ENCODE peak calls at places on chromosomes 2 and 18, in five cellular contexts. One of them, this sample, is unnamed.

GRCh38 chr2:128145651-128146050 is 54.7 kb downstream of the UGGT1 start:
- DNase-seq in OCI-LY7: no peak
- DNase-seq in suprapubic skin: no peak
- DNase-seq in BJ: no peak
- DNase-seq in IMR-90: peak
- DNase-seq in this sample: no peak

GRCh38 chr2:88054300-88055048 is 1.1 kb downstream of the KRCC1 start:
- DNase-seq in OCI-LY7: peak
- DNase-seq in suprapubic skin: no peak
- DNase-seq in BJ: no peak
- DNase-seq in IMR-90: no peak
- DNase-seq in this sample: no peak

GRCh38 chr2:72931280-72931910 is 14.1 kb downstream of the EMX1 start:
- DNase-seq in OCI-LY7: no peak
- DNase-seq in suprapubic skin: peak
- DNase-seq in BJ: no peak
- DNase-seq in IMR-90: peak
- DNase-seq in this sample: peak

GRCh38 chr2:201246280-201246679 is 14.1 kb upstream of the CASP8 start:
- DNase-seq in OCI-LY7: no peak
- DNase-seq in suprapubic skin: no peak
- DNase-seq in BJ: no peak
- DNase-seq in IMR-90: no peak
- DNase-seq in this sample: no peak

GRCh38 chr2:220882507-220882906 is 689.6 kb downstream of the EPHA4 start:
- DNase-seq in OCI-LY7: no peak
- DNase-seq in suprapubic skin: no peak
- DNase-seq in BJ: no peak
- DNase-seq in IMR-90: no peak
- DNase-seq in this sample: no peak

GRCh38 chr2:235658371-235659174 is 164.7 kb downstream of the AGAP1 start:
- DNase-seq in OCI-LY7: no peak
- DNase-seq in suprapubic skin: no peak
- DNase-seq in BJ: no peak
- DNase-seq in IMR-90: no peak
- DNase-seq in this sample: no peak

GRCh38 chr2:110180036-110180435 is 24.8 kb downstream of the NPHP1 start:
- DNase-seq in OCI-LY7: no peak
- DNase-seq in suprapubic skin: no peak
- DNase-seq in BJ: no peak
- DNase-seq in IMR-90: no peak
- DNase-seq in this sample: no peak

GRCh38 chr2:223101340-223102039 is 49.5 kb downstream of the KCNE4 start:
- DNase-seq in OCI-LY7: peak
- DNase-seq in suprapubic skin: no peak
- DNase-seq in BJ: no peak
- DNase-seq in IMR-90: peak
- DNase-seq in this sample: no peak

GRCh38 chr2:41928593-41928992 is 119.2 kb upstream of the PKDCC start:
- DNase-seq in OCI-LY7: no peak
- DNase-seq in suprapubic skin: no peak
- DNase-seq in BJ: peak
- DNase-seq in IMR-90: peak
- DNase-seq in this sample: peak

GRCh38 chr2:48711343-48711742 is 44.2 kb downstream of the LHCGR start:
- DNase-seq in OCI-LY7: no peak
- DNase-seq in suprapubic skin: no peak
- DNase-seq in BJ: no peak
- DNase-seq in IMR-90: peak
- DNase-seq in this sample: no peak

GRCh38 chr2:146986161-146986560 is 858.7 kb upstream of the ACVR2A start:
- DNase-seq in OCI-LY7: no peak
- DNase-seq in suprapubic skin: no peak
- DNase-seq in BJ: no peak
- DNase-seq in IMR-90: no peak
- DNase-seq in this sample: peak

GRCh38 chr2:200615247-200615646 is 29.4 kb downstream of the AOX1 start:
- DNase-seq in OCI-LY7: no peak
- DNase-seq in suprapubic skin: no peak
- DNase-seq in BJ: no peak
- DNase-seq in IMR-90: peak
- DNase-seq in this sample: peak

GRCh38 chr2:215847056-215847455 is 166.3 kb downstream of the MREG start:
- DNase-seq in OCI-LY7: no peak
- DNase-seq in suprapubic skin: no peak
- DNase-seq in BJ: no peak
- DNase-seq in IMR-90: no peak
- DNase-seq in this sample: no peak

GRCh38 chr18:45109271-45109670 is 428.6 kb downstream of the SETBP1 start:
- DNase-seq in OCI-LY7: no peak
- DNase-seq in suprapubic skin: no peak
- DNase-seq in BJ: no peak
- DNase-seq in IMR-90: no peak
- DNase-seq in this sample: no peak

DNA sequence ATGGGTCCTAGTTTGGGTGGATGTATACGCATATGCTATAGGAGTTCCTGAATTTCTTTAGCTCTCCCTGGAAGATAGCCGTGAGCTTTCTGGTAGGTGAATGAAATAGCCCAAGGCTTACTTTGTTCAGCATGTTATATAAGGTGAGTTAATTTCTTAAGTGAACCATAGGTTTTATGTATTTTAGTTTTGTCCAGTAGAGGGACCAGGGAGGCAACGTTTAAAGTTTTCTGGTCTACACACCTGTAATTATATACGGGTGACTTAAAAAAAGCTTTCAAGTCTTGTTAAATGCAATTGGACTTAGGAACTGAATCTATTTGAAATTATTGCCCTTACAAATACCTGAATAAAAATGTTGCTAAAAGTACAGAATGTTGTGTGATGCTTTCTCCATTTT is 402.5 kb upstream of the DDX18 start:
- DNase-seq in OCI-LY7: no peak
- DNase-seq in suprapubic skin: no peak
- DNase-seq in BJ: no peak
- DNase-seq in IMR-90: no peak
- DNase-seq in this sample: no peak
- TF ChIP-seq CTCF in OCI-LY7: peak
- TF ChIP-seq CTCF in suprapubic skin: no peak
- TF ChIP-seq CTCF in BJ: no peak
- TF ChIP-seq CTCF in IMR-90: no peak
- TF ChIP-seq CTCF in this sample: no peak

DNA sequence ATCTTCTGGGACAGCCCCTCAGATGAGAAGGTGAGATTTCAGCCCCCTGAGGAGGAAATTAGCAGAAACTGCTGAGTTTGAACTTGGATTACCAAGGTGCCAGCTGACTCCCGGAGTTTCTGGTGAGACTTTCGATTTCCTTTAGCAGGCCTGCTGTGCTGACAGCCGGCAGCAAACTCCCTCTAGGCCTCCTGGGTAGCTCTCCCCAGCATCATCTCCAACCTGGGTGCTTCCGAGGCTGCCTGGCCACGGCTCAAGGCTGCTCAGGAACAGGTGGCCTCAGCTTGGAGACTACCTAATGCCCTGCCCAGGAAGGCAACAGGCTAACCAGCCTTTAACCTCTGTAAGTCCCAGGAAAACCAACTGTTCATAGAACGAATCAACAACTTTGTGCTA is 16.4 kb downstream of the SDC1 start:
- DNase-seq in OCI-LY7: peak
- DNase-seq in suprapubic skin: no peak
- DNase-seq in BJ: no peak
- DNase-seq in IMR-90: no peak
- DNase-seq in this sample: no peak
- H3K4me3 ChIP-seq in OCI-LY7: no peak
- H3K4me3 ChIP-seq in suprapubic skin: no peak
- H3K4me3 ChIP-seq in BJ: no peak
- H3K4me3 ChIP-seq in IMR-90: no peak
- H3K4me3 ChIP-seq in this sample: no peak

GRCh38 chr2:54503192-54503591 is 47.1 kb downstream of the SPTBN1 start:
- DNase-seq in OCI-LY7: peak
- DNase-seq in suprapubic skin: no peak
- DNase-seq in BJ: no peak
- DNase-seq in IMR-90: peak
- DNase-seq in this sample: peak
- TF ChIP-seq CTCF in OCI-LY7: peak
- TF ChIP-seq CTCF in suprapubic skin: no peak
- TF ChIP-seq CTCF in BJ: peak
- TF ChIP-seq CTCF in IMR-90: peak
- TF ChIP-seq CTCF in this sample: peak

GRCh38 chr2:232593931-232594330 is 39.5 kb upstream of the EFHD1 start:
- DNase-seq in OCI-LY7: no peak
- DNase-seq in suprapubic skin: no peak
- DNase-seq in BJ: no peak
- DNase-seq in IMR-90: no peak
- DNase-seq in this sample: no peak

GRCh38 chr2:232588031-232588430 is 37.5 kb downstream of the EIF4E2 start:
- DNase-seq in OCI-LY7: no peak
- DNase-seq in suprapubic skin: no peak
- DNase-seq in BJ: no peak
- DNase-seq in IMR-90: no peak
- DNase-seq in this sample: no peak

GRCh38 chr2:232597362-232598079 is 35.9 kb upstream of the EFHD1 start:
- DNase-seq in OCI-LY7: no peak
- DNase-seq in suprapubic skin: no peak
- DNase-seq in BJ: no peak
- DNase-seq in IMR-90: no peak
- DNase-seq in this sample: no peak

GRCh38 chr2:232588680-232589585 is 38.4 kb downstream of the EIF4E2 start:
- DNase-seq in OCI-LY7: no peak
- DNase-seq in suprapubic skin: no peak
- DNase-seq in BJ: peak
- DNase-seq in IMR-90: peak
- DNase-seq in this sample: peak

DNA sequence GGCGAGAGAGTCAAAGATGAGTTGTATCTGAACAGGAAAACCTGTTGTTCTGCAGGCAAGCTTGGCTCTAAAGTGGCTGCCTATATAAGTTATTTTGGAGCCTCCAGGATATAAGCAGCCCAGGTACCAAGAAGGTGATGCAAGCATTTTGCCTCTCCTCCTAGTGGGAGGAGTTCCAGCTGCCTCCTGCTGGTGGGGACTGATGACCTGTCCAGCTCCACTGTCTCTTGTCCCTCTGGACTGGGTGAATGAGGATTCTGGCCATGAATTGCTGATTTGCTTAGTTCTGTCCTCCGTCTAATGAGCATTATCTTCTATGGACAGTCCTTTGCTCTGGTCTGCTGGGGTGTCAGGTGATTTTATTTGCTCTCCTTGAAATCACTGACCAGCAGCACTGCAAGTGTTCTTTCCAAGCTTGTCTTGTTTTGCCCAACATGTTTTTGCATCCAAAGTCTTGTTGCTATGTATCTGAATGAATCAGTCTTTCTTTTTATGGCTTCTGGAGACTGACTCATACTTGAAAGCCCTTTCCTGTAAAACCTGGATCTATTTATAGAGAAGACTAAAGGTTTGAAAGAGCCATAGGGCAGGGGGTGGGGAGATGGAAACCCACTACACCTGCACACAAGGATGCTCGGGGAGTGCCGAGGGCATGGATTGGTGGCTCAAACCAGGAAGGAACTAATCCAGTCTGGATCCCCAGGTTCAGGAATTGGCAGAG is 40.6 kb upstream of the EFHD1 start:
- DNase-seq in OCI-LY7: no peak
- DNase-seq in suprapubic skin: no peak
- DNase-seq in BJ: peak
- DNase-seq in IMR-90: peak
- DNase-seq in this sample: peak
- H3K4me3 ChIP-seq in OCI-LY7: no peak
- H3K4me3 ChIP-seq in suprapubic skin: no peak
- H3K4me3 ChIP-seq in BJ: no peak
- H3K4me3 ChIP-seq in IMR-90: no peak
- H3K4me3 ChIP-seq in this sample: no peak

GRCh38 chr18:56652802-56653201 is 1.6 kb downstream of the WDR7 start:
- DNase-seq in OCI-LY7: no peak
- DNase-seq in suprapubic skin: no peak
- DNase-seq in BJ: no peak
- DNase-seq in IMR-90: no peak
- DNase-seq in this sample: no peak

GRCh38 chr18:56651771-56652092 is 573 bp downstream of the WDR7 start:
- DNase-seq in OCI-LY7: no peak
- DNase-seq in suprapubic skin: no peak
- DNase-seq in BJ: no peak
- DNase-seq in IMR-90: no peak
- DNase-seq in this sample: no peak

GRCh38 chr18:56648307-56648706 is 2.9 kb upstream of the WDR7 start:
- DNase-seq in OCI-LY7: no peak
- DNase-seq in suprapubic skin: no peak
- DNase-seq in BJ: no peak
- DNase-seq in IMR-90: no peak
- DNase-seq in this sample: no peak

GRCh38 chr18:56650056-56650455 is 1.1 kb upstream of the WDR7 start:
- DNase-seq in OCI-LY7: no peak
- DNase-seq in suprapubic skin: no peak
- DNase-seq in BJ: no peak
- DNase-seq in IMR-90: peak
- DNase-seq in this sample: peak

GRCh38 chr18:56650944-56651770 is at the start of gene WDR7:
- DNase-seq in OCI-LY7: peak
- DNase-seq in suprapubic skin: peak
- DNase-seq in BJ: peak
- DNase-seq in IMR-90: peak
- DNase-seq in this sample: peak
- TF ChIP-seq CTCF in OCI-LY7: no peak
- TF ChIP-seq CTCF in suprapubic skin: no peak
- TF ChIP-seq CTCF in BJ: no peak
- TF ChIP-seq CTCF in IMR-90: no peak
- TF ChIP-seq CTCF in this sample: no peak

GRCh38 chr18:33579868-33580205 is 1.8 kb downstream of the ASXL3 start:
- DNase-seq in OCI-LY7: no peak
- DNase-seq in suprapubic skin: no peak
- DNase-seq in BJ: no peak
- DNase-seq in IMR-90: no peak
- DNase-seq in this sample: no peak
- H3K4me3 ChIP-seq in OCI-LY7: peak
- H3K4me3 ChIP-seq in suprapubic skin: no peak
- H3K4me3 ChIP-seq in BJ: no peak
- H3K4me3 ChIP-seq in IMR-90: no peak
- H3K4me3 ChIP-seq in this sample: no peak

DNA sequence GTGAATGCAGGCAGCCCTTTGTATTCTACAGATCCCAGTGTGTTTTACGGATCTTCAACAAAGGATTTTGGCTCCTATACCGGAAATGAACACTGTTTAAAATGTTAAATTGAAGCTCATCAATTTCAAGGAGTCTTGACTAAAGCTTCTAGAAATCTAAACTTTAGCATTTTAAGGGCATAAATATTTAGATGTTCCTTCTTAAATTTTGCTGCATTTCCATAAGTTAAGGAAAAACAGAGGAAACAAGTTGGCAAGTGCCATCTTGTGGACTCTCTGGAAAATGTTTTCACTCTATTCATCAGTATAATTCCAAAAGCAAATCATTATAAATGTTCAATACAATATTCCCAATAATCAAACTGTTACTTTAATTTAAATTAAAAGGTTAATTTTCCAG is 19.6 kb downstream of the CHN1 start:
- DNase-seq in OCI-LY7: no peak
- DNase-seq in suprapubic skin: no peak
- DNase-seq in BJ: no peak
- DNase-seq in IMR-90: peak
- DNase-seq in this sample: no peak
- TF ChIP-seq CTCF in OCI-LY7: peak
- TF ChIP-seq CTCF in suprapubic skin: no peak
- TF ChIP-seq CTCF in BJ: peak
- TF ChIP-seq CTCF in IMR-90: peak
- TF ChIP-seq CTCF in this sample: peak